ENCODE peak calls at places on chromosomes 4 and X, in five cellular contexts. One of them, this sample, is unnamed.

GRCh38 chr4:27066591-27066990 is 205.9 kb downstream of the STIM2 start:
- DNase-seq in left colon: no peak
- DNase-seq in effector CD4-positive, alpha-beta T cell: no peak
- DNase-seq in left lung: no peak
- DNase-seq in AG10803: no peak
- DNase-seq in this sample: no peak

GRCh38 chr4:16764622-16765021 is 133.8 kb downstream of the LDB2 start:
- DNase-seq in AG10803: no peak
- DNase-seq in effector CD4-positive, alpha-beta T cell: no peak
- DNase-seq in left colon: no peak
- DNase-seq in left lung: no peak
- DNase-seq in this sample: no peak

GRCh38 chr4:6781561-6781960 is 966 bp upstream of the KIAA0232 start:
- DNase-seq in left colon: no peak
- DNase-seq in effector CD4-positive, alpha-beta T cell: no peak
- DNase-seq in left lung: no peak
- DNase-seq in AG10803: no peak
- DNase-seq in this sample: no peak

GRCh38 chr4:105022811-105023667 is 123.6 kb upstream of the TET2 start:
- DNase-seq in left colon: no peak
- DNase-seq in effector CD4-positive, alpha-beta T cell: no peak
- DNase-seq in AG10803: no peak
- DNase-seq in left lung: peak
- DNase-seq in this sample: no peak

GRCh38 chr4:168844261-168845039 is 165.6 kb downstream of the CBR4 start:
- DNase-seq in left lung: no peak
- DNase-seq in AG10803: peak
- DNase-seq in left colon: no peak
- DNase-seq in effector CD4-positive, alpha-beta T cell: no peak
- DNase-seq in this sample: no peak

GRCh38 chr4:6732441-6733357 is 16.7 kb downstream of the BLOC1S4 start:
- DNase-seq in left lung: peak
- DNase-seq in AG10803: peak
- DNase-seq in left colon: peak
- DNase-seq in effector CD4-positive, alpha-beta T cell: no peak
- DNase-seq in this sample: peak

GRCh38 chr4:123628288-123628687 is 231.7 kb downstream of the SPRY1 start:
- DNase-seq in effector CD4-positive, alpha-beta T cell: no peak
- DNase-seq in left colon: no peak
- DNase-seq in left lung: no peak
- DNase-seq in AG10803: no peak
- DNase-seq in this sample: no peak

GRCh38 chr4:60134106-60134505 is 1066.0 kb upstream of the ADGRL3 start:
- DNase-seq in left lung: no peak
- DNase-seq in left colon: no peak
- DNase-seq in AG10803: no peak
- DNase-seq in effector CD4-positive, alpha-beta T cell: no peak
- DNase-seq in this sample: no peak

GRCh38 chrX:15349046-15349445 is 13.7 kb upstream of the PIGA start:
- DNase-seq in left lung: no peak
- DNase-seq in effector CD4-positive, alpha-beta T cell: no peak
- DNase-seq in AG10803: peak
- DNase-seq in left colon: peak
- DNase-seq in this sample: peak

GRCh38 chr4:1533501-1534064 is 127.3 kb upstream of the NKX1-1 start:
- DNase-seq in left lung: peak
- DNase-seq in effector CD4-positive, alpha-beta T cell: no peak
- DNase-seq in left colon: no peak
- DNase-seq in AG10803: no peak
- DNase-seq in this sample: peak

GRCh38 chr4:84582988-84583870 is at the start of gene CDS1:
- DNase-seq in effector CD4-positive, alpha-beta T cell: peak
- DNase-seq in left colon: peak
- DNase-seq in left lung: peak
- DNase-seq in AG10803: no peak
- DNase-seq in this sample: peak

GRCh38 chrX:12770440-12770839 is 20.8 kb upstream of the PRPS2 start:
- DNase-seq in effector CD4-positive, alpha-beta T cell: no peak
- DNase-seq in AG10803: peak
- DNase-seq in left colon: no peak
- DNase-seq in left lung: no peak
- DNase-seq in this sample: no peak

GRCh38 chr4:3872834-3873313 is 106.7 kb downstream of the ADRA2C start:
- DNase-seq in AG10803: no peak
- DNase-seq in effector CD4-positive, alpha-beta T cell: no peak
- DNase-seq in left lung: no peak
- DNase-seq in left colon: no peak
- DNase-seq in this sample: no peak

GRCh38 chr4:73836373-73837269 is at the start of gene CXCL6:
- DNase-seq in AG10803: no peak
- DNase-seq in effector CD4-positive, alpha-beta T cell: no peak
- DNase-seq in left lung: peak
- DNase-seq in left colon: peak
- DNase-seq in this sample: peak

GRCh38 chr4:176443646-176444409 is 124.1 kb downstream of the SPCS3 start:
- DNase-seq in AG10803: peak
- DNase-seq in effector CD4-positive, alpha-beta T cell: no peak
- DNase-seq in left lung: no peak
- DNase-seq in left colon: no peak
- DNase-seq in this sample: no peak

GRCh38 chr4:43782391-43782790 is 666.2 kb downstream of the KCTD8 start:
- DNase-seq in left colon: no peak
- DNase-seq in left lung: no peak
- DNase-seq in effector CD4-positive, alpha-beta T cell: no peak
- DNase-seq in AG10803: no peak
- DNase-seq in this sample: no peak

GRCh38 chr4:10773010-10773409 is 88.4 kb upstream of the CLNK start:
- DNase-seq in AG10803: no peak
- DNase-seq in effector CD4-positive, alpha-beta T cell: no peak
- DNase-seq in left lung: no peak
- DNase-seq in left colon: no peak
- DNase-seq in this sample: no peak

GRCh38 chr4:4480685-4481393 is 61.0 kb downstream of the STX18 start:
- DNase-seq in left lung: no peak
- DNase-seq in AG10803: peak
- DNase-seq in effector CD4-positive, alpha-beta T cell: no peak
- DNase-seq in left colon: no peak
- DNase-seq in this sample: no peak

GRCh38 chr4:86594559-86595425 is 677 bp downstream of the PTPN13 start:
- DNase-seq in effector CD4-positive, alpha-beta T cell: no peak
- DNase-seq in left lung: peak
- DNase-seq in AG10803: peak
- DNase-seq in left colon: peak
- DNase-seq in this sample: peak

GRCh38 chr4:188428935-188429334 is 289.7 kb downstream of the TRIML1 start:
- DNase-seq in AG10803: no peak
- DNase-seq in left lung: no peak
- DNase-seq in left colon: no peak
- DNase-seq in effector CD4-positive, alpha-beta T cell: no peak
- DNase-seq in this sample: no peak

GRCh38 chr4:173018446-173018845 is 150.2 kb upstream of the GALNT7 start:
- DNase-seq in effector CD4-positive, alpha-beta T cell: no peak
- DNase-seq in left lung: no peak
- DNase-seq in left colon: no peak
- DNase-seq in AG10803: no peak
- DNase-seq in this sample: no peak

GRCh38 chr4:1553365-1553764 is 130.7 kb downstream of the FAM53A start:
- DNase-seq in effector CD4-positive, alpha-beta T cell: no peak
- DNase-seq in AG10803: no peak
- DNase-seq in left lung: no peak
- DNase-seq in left colon: no peak
- DNase-seq in this sample: no peak

GRCh38 chr4:173040200-173040599 is 128.4 kb upstream of the GALNT7 start:
- DNase-seq in left colon: no peak
- DNase-seq in left lung: no peak
- DNase-seq in AG10803: no peak
- DNase-seq in effector CD4-positive, alpha-beta T cell: no peak
- DNase-seq in this sample: peak

GRCh38 chrX:56782362-56782761 is 53.3 kb downstream of the NBDY start:
- DNase-seq in left lung: no peak
- DNase-seq in effector CD4-positive, alpha-beta T cell: no peak
- DNase-seq in left colon: no peak
- DNase-seq in AG10803: no peak
- DNase-seq in this sample: no peak

GRCh38 chr4:55409468-55410171 is 13.9 kb downstream of the TMEM165 start:
- DNase-seq in left colon: no peak
- DNase-seq in effector CD4-positive, alpha-beta T cell: no peak
- DNase-seq in left lung: no peak
- DNase-seq in AG10803: peak
- DNase-seq in this sample: no peak

GRCh38 chrX:121949041-121949760 is 901.8 kb downstream of the GLUD2 start:
- DNase-seq in effector CD4-positive, alpha-beta T cell: no peak
- DNase-seq in left lung: no peak
- DNase-seq in AG10803: peak
- DNase-seq in left colon: no peak
- DNase-seq in this sample: no peak

GRCh38 chr4:152500798-152501434 is 35.0 kb downstream of the FBXW7 start:
- DNase-seq in effector CD4-positive, alpha-beta T cell: peak
- DNase-seq in AG10803: peak
- DNase-seq in left lung: no peak
- DNase-seq in left colon: peak
- DNase-seq in this sample: no peak

GRCh38 chr4:151098191-151098590 is 1.2 kb upstream of the RPS3A start:
- DNase-seq in AG10803: no peak
- DNase-seq in left lung: no peak
- DNase-seq in left colon: no peak
- DNase-seq in effector CD4-positive, alpha-beta T cell: no peak
- DNase-seq in this sample: no peak

GRCh38 chr4:55854132-55854531 is 684 bp downstream of the EXOC1 start:
- DNase-seq in left lung: no peak
- DNase-seq in effector CD4-positive, alpha-beta T cell: no peak
- DNase-seq in left colon: no peak
- DNase-seq in AG10803: no peak
- DNase-seq in this sample: no peak

GRCh38 chr4:59936566-59936965 is 1263.6 kb upstream of the ADGRL3 start:
- DNase-seq in AG10803: no peak
- DNase-seq in left colon: no peak
- DNase-seq in left lung: no peak
- DNase-seq in effector CD4-positive, alpha-beta T cell: no peak
- DNase-seq in this sample: no peak

GRCh38 chr4:26238782-26239647 is 81.8 kb upstream of the RBPJ start:
- DNase-seq in AG10803: peak
- DNase-seq in left lung: no peak
- DNase-seq in effector CD4-positive, alpha-beta T cell: no peak
- DNase-seq in left colon: peak
- DNase-seq in this sample: peak

GRCh38 chrX:100649550-100650356 is 5.8 kb downstream of the SRPX2 start:
- DNase-seq in left lung: no peak
- DNase-seq in left colon: peak
- DNase-seq in effector CD4-positive, alpha-beta T cell: no peak
- DNase-seq in AG10803: peak
- DNase-seq in this sample: peak

GRCh38 chrX:37423864-37424569 is 74.9 kb downstream of the PRRG1 start:
- DNase-seq in left lung: no peak
- DNase-seq in AG10803: peak
- DNase-seq in left colon: no peak
- DNase-seq in effector CD4-positive, alpha-beta T cell: no peak
- DNase-seq in this sample: no peak

This sample was measured in mucosa of descending colon.